ENCODE peak calls at places on chromosome 16, in five cellular contexts. F is right cardiac atrium, D is fibroblast of lung, I is heart left ventricle, Q is esophagus squamous epithelium. G is an unnamed sample.

GRCh38 chr16:62254847-62255246 is 218.6 kb upstream of the CDH8 start:
- DNase-seq in D (no peak), Q (no peak), F (no peak), I (no peak), G (no peak)

GRCh38 chr16:74793571-74793970 is 19.0 kb upstream of the FA2H start:
- DNase-seq in D (no peak), F (no peak), Q (no peak), I (no peak), G (no peak)

GRCh38 chr16:23869052-23869451 is 33.3 kb downstream of the PRKCB start:
- DNase-seq in Q (no peak), F (no peak), D (no peak), I (no peak), G (no peak)

GRCh38 chr16:75318737-75319136 is 67.3 kb upstream of the BCAR1 start:
- DNase-seq in Q (no peak), D (no peak), F (no peak), I (no peak), G (no peak)

GRCh38 chr16:278863-279366 is 1.5 kb upstream of the ARHGDIG start:
- DNase-seq in Q (no peak), F (no peak), D (peak), I (peak), G (no peak)

GRCh38 chr16:89842471-89843408 is 14.5 kb downstream of the SPIRE2 start:
- DNase-seq in F (peak), D (no peak), I (peak), Q (no peak), G (peak)

GRCh38 chr16:78215222-78215621 is 115.8 kb downstream of the WWOX start:
- DNase-seq in I (no peak), F (no peak), Q (no peak), D (no peak), G (no peak)

GRCh38 chr16:76946879-76947278 is 244.1 kb upstream of the MON1B start:
- DNase-seq in Q (no peak), D (peak), F (no peak), I (no peak), G (peak)

GRCh38 chr16:12685806-12686205 is 117.9 kb downstream of the CPPED1 start:
- DNase-seq in I (no peak), F (no peak), D (no peak), Q (no peak), G (no peak)

GRCh38 chr16:89291776-89292175 is 74.3 kb downstream of the ZNF778 start:
- DNase-seq in D (no peak), F (peak), I (no peak), Q (no peak), G (no peak)

GRCh38 chr16:30416047-30416603 is 8.7 kb downstream of the ZNF771 start:
- DNase-seq in Q (no peak), D (no peak), I (no peak), F (no peak), G (no peak)

GRCh38 chr16:59690216-59690615 is 956.1 kb upstream of the GOT2 start:
- DNase-seq in D (no peak), I (no peak), Q (no peak), F (no peak), G (no peak)

GRCh38 chr16:47905771-47906170 is 250.0 kb downstream of the ABCC12 start:
- DNase-seq in Q (no peak), D (no peak), I (no peak), F (no peak), G (no peak)

GRCh38 chr16:668519-669171 is 713 bp downstream of the RHOT2 start:
- DNase-seq in I (no peak), Q (no peak), F (no peak), D (no peak), G (no peak)

GRCh38 chr16:56411624-56412023 is 13.7 kb downstream of the AMFR start:
- DNase-seq in F (no peak), Q (no peak), D (no peak), I (no peak), G (no peak)

DNA sequence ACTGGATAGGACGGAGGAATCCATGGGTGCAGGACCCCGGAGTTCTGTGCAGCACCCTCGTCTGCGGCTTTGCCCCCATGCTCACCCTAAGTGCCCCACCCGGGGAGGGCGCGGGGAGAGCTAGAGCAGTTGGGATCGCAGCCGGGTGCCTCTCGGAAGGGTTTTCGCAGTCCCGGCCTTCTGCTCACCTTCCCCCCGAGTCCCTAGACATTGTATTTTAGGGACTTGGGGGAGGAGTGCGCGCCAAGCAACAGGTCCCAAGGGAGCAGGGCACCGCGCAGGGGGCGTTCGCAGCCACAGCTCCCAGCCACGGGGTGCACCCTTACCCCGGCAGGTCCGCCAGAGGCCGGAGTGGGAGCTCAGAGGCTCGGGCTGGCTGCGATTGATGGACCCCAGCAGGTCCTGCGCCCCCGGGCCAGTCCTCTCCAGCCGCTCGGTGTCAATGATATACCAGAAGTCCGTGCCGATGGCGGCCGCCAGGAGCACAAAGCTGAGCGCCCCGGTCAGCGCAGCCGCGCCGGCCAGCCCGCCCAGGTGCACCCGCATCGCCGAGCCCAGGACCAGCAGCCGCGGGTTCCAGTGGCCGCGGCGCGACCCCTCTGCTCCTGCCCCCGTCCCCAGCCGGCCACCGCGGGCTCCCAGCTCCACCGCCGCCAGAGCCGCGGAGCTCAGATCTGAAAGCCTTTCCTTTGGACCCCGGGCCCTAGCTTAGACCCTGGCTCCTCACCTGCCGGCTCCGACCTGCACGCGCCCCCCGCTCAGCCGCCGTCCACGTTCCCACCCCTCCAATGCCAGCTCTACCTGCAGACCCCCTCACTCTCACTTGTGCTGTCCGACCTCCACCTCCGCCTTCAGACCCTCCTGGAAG is 784 bp downstream of the TMEM114 start:
- DNase-seq in F (no peak), Q (no peak), I (no peak), D (no peak), G (no peak)
- H3K27ac ChIP-seq in F (no peak), Q (no peak), I (no peak), D (no peak), G (no peak)

GRCh38 chr16:15434079-15434424 is 336 bp upstream of the BMERB1 start:
- DNase-seq in F (no peak), D (no peak), Q (no peak), I (no peak), G (no peak)
- H3K4me3 ChIP-seq in F (peak), D (peak), Q (peak), I (peak), G (peak)

GRCh38 chr16:68289621-68290329 is 21.0 kb downstream of the SLC7A6OS start:
- DNase-seq in D (no peak), Q (no peak), I (no peak), F (no peak), G (no peak)
- H3K27ac ChIP-seq in D (no peak), Q (peak), I (peak), F (peak), G (no peak)

GRCh38 chr16:87186440-87186839 is 130.8 kb downstream of the C16orf95 start:
- DNase-seq in I (no peak), D (no peak), Q (no peak), F (no peak), G (no peak)

GRCh38 chr16:87185313-87185712 is 131.9 kb downstream of the C16orf95 start:
- DNase-seq in D (no peak), Q (no peak), I (no peak), F (no peak), G (no peak)

GRCh38 chr16:87182759-87183158 is 134.4 kb downstream of the C16orf95 start:
- DNase-seq in F (no peak), Q (no peak), D (no peak), I (no peak), G (no peak)

GRCh38 chr16:87185983-87186382 is 131.2 kb downstream of the C16orf95 start:
- DNase-seq in I (no peak), F (no peak), Q (no peak), D (no peak), G (no peak)

GRCh38 chr16:87183647-87184046 is 133.5 kb downstream of the C16orf95 start:
- DNase-seq in D (no peak), F (no peak), Q (no peak), I (no peak), G (no peak)
- H3K4me3 ChIP-seq in D (no peak), F (no peak), Q (no peak), I (no peak), G (no peak)

DNA sequence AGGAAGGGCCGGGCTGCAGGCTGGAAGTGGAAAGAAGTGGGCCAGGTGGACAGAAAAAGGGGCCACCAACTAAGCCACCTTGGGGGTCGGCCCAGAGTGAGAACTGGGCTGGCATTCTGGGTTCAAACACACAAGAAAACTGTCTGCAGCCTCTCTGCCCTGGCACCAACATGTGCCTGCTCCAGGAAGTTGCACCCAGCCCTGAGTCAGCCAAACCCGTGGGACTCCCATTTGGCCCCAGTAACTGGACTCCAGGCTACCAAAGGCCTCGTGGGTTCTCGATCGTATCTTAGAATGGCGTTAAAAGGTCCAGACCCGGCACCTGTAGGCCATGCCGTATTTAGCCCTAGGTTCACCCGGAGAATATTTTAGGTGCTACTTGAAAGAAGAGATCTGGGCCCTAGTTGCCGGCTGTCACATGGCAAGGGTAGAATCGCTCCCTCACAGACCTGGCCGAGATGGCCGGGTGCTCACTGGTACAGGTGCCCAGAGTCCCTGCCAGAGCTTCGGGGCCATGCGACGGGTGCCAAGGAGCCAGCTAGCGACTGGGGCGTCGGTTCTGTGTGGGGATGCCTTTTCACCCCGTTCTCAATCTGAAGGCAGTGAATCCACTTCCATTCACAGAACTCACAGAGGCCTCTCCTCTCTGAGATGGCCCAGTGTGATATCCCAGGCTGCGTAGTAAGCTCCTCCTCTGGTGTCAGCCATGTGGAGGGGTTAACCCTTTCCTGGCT is 236.7 kb downstream of the MRTFB start:
- DNase-seq in F (peak), I (peak), D (no peak), Q (no peak), G (no peak)
- H3K27ac ChIP-seq in F (peak), I (peak), D (peak), Q (peak), G (no peak)

GRCh38 chr16:54193013-54193655 is 93.5 kb downstream of the IRX3 start:
- DNase-seq in I (no peak), D (no peak), Q (no peak), F (no peak), G (no peak)
- H3K4me3 ChIP-seq in I (no peak), D (no peak), Q (peak), F (no peak), G (no peak)

DNA sequence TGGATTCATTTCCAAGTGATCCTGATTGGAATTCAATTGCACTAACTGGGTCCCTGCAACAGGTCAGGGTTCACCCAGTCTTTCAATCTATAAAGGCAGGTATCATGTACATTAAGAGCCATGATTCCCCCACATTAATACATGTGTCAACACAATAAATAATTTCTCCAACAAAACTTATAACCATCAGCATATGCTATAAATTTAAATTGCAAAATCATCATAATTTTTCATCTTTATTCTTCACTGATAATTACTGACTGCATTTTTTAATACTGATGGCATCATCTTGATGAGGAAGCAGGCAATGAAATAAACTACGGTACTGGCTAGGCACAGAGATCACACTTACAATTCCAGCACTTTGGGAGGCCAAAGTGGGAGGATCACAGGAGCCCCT is 59.4 kb downstream of the ZFHX3 start:
- DNase-seq in I (no peak), Q (no peak), F (no peak), D (no peak), G (no peak)
- H3K27ac ChIP-seq in I (peak), Q (peak), F (peak), D (no peak), G (no peak)

DNA sequence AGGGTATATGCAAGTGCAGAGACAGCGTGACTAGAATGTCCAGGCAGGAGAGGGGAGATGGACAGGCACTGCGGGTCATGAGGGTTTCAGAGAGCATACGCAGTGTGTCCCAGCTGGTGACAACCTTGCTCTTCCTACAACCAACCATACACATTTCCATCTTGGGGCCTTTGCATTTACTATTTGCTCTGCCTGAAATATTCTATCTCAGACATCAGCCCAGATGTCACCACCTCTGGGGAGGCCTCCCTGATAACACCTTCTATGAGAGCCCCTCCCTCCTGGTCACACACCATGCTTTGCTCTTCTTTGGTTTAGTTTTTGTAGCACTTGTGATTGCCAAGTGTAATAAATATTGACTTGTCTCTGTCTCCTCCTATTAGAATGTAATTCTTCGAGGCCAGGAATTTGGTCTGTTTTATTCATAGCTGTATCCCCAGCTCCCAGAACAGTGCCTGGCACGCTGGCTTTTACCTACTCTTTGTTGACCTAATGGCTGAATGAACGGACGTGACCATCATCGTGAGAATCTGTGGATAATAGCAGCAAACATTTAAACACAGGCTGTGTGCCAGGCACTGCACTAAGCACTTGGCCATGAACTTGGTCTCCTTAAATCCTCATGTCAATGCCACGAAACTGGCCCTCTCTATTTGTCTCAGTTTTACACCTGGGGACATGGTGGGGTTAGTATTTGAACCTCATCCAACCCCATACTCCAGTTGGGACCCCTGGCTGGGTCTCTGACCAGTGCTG is 51.9 kb downstream of the PLCG2 start:
- DNase-seq in Q (no peak), D (no peak), F (no peak), I (no peak), G (no peak)
- H3K4me3 ChIP-seq in Q (peak), D (no peak), F (no peak), I (no peak), G (no peak)

DNA sequence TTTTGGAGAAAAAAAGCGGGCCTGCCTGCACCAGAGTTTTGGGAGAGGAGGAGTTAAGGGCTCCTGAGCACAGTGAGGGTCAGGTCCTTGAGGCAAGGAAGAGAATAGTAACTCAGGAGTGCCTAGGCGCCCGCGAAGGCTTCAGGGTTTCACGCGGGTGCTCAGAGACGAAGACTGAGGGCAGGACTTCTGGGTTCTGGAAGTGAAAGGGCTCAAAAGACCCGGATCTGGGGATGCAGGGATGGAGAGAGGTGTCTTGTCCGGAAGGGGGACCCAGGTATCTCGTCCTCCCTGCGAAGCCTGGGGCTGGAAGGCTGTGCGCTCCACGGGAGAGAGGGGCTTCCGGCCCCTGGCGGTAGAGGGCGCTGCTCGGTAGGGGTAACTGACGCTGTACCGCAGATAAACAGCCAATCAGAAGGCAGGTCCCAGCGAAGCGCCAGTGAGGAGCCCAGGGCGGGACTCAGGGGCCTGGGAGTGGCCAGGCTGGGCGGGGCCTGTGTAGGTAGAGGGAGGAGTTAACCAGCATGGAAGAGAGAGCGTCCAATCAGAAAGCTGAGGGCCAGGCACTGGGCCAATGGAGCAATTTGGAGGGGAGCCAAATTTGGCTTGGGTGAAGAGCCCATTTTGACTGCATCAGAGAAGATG is 729 bp downstream of the TGFB1I1 start:
- DNase-seq in F (peak), Q (no peak), I (peak), D (peak), G (peak)
- H3K27ac ChIP-seq in F (peak), Q (peak), I (peak), D (peak), G (peak)

DNA sequence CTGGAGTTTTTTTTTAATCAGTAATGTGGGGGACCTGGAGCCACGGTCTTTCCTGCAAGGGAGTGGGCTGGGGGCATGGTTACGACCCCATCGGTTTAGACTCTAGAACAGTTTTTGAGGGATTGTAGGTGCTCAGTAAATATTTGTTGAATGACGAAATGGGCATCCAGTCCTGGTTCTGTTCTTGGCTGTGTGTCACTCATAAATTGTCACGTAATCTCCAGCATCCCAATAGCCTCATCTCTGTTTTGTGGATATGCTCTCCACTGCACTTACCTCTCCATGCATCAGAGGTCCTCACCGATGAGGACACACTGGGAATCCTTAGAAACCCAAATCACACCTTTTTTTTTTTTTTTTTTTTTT is 497 bp upstream of the SLC38A7 start:
- DNase-seq in D (no peak), Q (no peak), I (peak), F (no peak), G (no peak)
- H3K4me3 ChIP-seq in D (peak), Q (peak), I (peak), F (peak), G (peak)

G was measured in AG04450.